ENCODE peak calls at places on chromosomes 1 and 21, in six cellular contexts. G, Q, X, Z, V and F are unnamed samples.
A peak's percentile ranks its signal among the peaks of the same experiment; 100 is the strongest.

GRCh38 chr1:234617135-234617985 is 7.4 kb upstream of the IRF2BP2 start:
- DNase-seq in Q (no peak), G (no peak), V (no peak), X (no peak), Z (no peak), F (no peak)

GRCh38 chr1:244665771-244666217 is 12.9 kb downstream of the DESI2 start:
- DNase-seq in G (no peak), Q (no peak), V (no peak), Z (no peak), X (no peak), F (no peak)

GRCh38 chr1:116586741-116587143 is 15.9 kb upstream of the CD58 start:
- DNase-seq in X (no peak), V (no peak), Z (no peak), G (no peak), Q (no peak), F (no peak)

GRCh38 chr1:178645157-178645825 is 79.8 kb upstream of the RALGPS2 start:
- DNase-seq in Z (no peak), G (no peak), V (no peak), Q (no peak), X (no peak), F (no peak)

GRCh38 chr1:2248127-2248826 is 20.2 kb downstream of the SKI start:
- DNase-seq in X (peak; percentile 73), Z (no peak), V (no peak), Q (no peak), G (no peak), F (no peak)

GRCh38 chr1:158068918-158069317 is 75.5 kb downstream of the KIRREL1 start:
- DNase-seq in Q (no peak), X (no peak), V (no peak), Z (no peak), G (no peak), F (no peak)

GRCh38 chr1:29508458-29509107 is 272.3 kb downstream of the PTPRU start:
- DNase-seq in G (no peak), Z (no peak), X (no peak), Q (no peak), V (no peak), F (peak; percentile 47)

GRCh38 chr21:45698493-45698947 is 55.0 kb downstream of the PCBP3 start:
- DNase-seq in Z (no peak), G (peak; percentile 26), Q (peak; percentile 14), V (no peak), X (peak; percentile 28), F (no peak)

GRCh38 chr1:12601690-12602632 is 16.0 kb downstream of the DHRS3 start:
- DNase-seq in G (no peak), X (no peak), Q (peak; percentile 84), Z (peak; percentile 56), V (no peak), F (no peak)

GRCh38 chr1:65434760-65435159 is 14.3 kb downstream of the LEPR start:
- DNase-seq in V (no peak), Q (no peak), X (no peak), G (no peak), Z (no peak), F (no peak)

DNA sequence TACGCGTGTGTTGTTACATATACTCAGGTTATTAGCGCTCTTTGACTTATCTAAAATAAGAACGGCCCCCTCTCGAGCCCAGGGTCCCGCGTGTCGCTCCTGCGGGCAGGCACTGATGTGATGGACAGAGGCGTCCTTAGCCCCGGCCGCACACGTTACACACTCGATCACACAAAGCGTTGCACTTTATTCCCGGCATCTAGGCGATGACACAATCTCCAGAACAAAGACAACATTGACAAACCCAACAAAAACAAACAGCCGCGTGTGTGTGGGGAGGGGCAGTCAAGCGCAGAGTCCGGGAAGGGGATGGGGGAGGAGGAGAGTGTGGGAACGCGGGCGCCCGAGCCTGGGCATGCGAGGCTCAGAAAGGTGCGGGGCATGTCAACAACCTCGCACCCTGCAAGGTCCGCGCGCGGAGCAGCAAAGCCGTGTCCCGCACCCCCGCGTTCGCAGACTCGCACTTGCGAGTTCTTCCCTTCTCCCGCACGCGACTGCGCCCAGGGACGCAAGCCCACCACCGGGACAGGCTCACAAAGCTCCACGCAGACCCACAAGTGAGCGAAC is 488 bp upstream of the EFNA1 start:
- DNase-seq in X (peak; percentile 79), Z (no peak), Q (peak; percentile 93), G (peak; percentile 54), V (no peak), F (peak; percentile 83)
- TF ChIP-seq POLR2A in X (peak; percentile 62), Z (no peak), Q (no peak), G (no peak), V (no peak), F (no peak)

GRCh38 chr1:208052135-208052534 is 141.2 kb upstream of the CD34 start:
- DNase-seq in Q (no peak), V (no peak), G (no peak), Z (no peak), X (no peak), F (no peak)

GRCh38 chr1:208051651-208052050 is 140.7 kb upstream of the CD34 start:
- DNase-seq in V (no peak), G (no peak), Q (no peak), X (no peak), Z (no peak), F (no peak)

GRCh38 chr1:208047476-208047934 is 136.6 kb upstream of the CD34 start:
- DNase-seq in V (peak; percentile 81), G (peak; percentile 91), Q (no peak), Z (no peak), X (peak; percentile 69), F (peak; percentile 84)

GRCh38 chr1:208047975-208048374 is 137.1 kb upstream of the CD34 start:
- DNase-seq in X (peak; percentile 38), V (peak; percentile 60), Z (no peak), G (peak; percentile 58), Q (no peak), F (no peak)

DNA sequence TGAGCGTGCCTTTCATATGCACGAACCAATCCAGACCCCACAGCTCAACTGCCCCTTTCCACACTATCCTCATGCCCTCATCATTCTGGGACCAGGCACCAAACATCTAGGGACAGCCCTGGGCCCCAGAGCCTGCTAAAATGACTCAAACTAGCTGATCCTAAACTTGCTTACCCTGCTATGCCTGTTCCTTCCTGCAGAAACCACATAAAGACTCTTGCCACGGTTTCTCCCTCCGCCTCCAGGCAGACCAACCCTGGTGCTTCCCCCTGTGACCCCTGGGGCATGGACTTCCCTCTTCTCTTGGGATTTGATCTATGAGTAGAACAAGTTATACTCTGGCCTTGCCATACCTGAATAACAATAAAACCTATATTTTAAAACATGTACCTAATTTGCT is 138.0 kb upstream of the CD34 start:
- DNase-seq in Q (no peak), V (no peak), Z (no peak), G (no peak), X (no peak), F (no peak)
- TF ChIP-seq POLR2A in Q (no peak), V (no peak), Z (no peak), G (no peak), X (no peak), F (no peak)

DNA sequence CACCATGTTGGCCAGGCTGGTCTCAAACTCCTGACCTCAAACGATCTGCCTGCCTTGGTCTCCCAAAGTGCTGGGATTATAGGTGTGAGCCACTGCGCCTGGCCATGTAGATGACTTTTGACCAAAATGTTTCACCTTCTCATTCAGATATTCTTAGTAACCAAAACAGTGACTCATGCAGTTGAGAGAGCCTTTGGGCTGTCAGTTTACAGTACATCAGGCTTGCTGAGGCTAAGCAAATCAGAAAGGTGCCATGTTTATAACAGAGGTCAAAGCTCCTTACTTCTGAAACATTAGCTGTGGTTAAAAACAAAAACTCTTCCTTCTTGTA is 21.0 kb downstream of the CNIH4 start:
- DNase-seq in Z (no peak), G (no peak), X (no peak), V (peak; percentile 45), Q (no peak), F (no peak)
- TF ChIP-seq POLR2A in Z (no peak), G (no peak), X (no peak), V (no peak), Q (no peak), F (no peak)

DNA sequence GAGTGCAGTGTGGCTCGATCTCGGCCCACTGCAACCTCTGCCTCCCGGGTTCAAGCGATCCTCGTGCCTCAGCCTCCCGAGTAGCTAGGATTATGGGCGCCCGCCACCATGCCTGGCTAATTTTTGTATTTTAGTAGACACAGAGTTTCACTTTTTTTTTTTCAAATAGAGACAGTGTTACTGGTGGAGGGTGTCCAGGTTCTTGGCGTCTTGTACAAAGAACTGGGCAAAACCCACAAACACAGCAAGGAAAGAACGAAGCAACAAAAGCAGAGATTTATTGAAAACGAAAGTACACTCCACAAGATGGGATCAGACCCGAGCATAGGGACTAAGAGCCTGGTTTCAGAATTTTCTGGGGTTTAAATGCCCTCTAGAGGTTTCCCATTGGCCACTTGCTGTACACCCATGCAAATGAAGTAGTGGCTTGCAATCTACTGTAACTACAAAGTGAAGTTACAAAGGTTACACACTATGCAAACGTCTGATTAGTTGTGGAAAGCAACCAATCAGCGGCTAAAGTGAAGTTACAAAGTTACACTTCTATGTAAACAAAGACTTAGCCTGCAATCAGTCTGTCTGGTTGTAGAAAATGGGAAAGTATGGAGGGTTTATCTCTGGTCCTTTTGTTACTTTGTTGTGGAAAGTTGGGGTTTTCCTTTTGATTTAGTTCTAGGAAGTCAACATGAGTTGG is 199.1 kb downstream of the DYRK1A start:
- DNase-seq in Q (no peak), X (no peak), V (no peak), Z (no peak), G (no peak), F (no peak)
- TF ChIP-seq POLR2A in Q (no peak), X (no peak), V (no peak), Z (no peak), G (no peak), F (no peak)

DNA sequence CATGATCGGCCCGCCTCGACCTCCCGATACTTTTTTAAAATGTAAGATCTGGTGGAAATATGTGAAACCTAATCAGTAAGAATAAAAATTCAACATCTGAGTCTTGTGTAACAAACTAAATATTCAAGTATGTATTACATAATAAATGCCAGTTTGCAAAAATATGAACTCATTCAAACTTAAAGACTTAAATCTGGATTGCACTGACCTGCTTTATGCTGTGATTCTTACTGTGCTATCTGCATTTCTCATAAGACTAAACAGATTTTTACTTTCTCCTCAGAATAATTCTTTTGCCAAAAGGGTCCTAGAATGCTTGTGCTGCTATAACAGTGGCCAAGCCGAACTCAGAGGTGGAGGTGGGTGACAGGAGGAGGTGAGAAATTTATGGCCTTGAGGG is 38.0 kb downstream of the IL23R start:
- DNase-seq in V (no peak), X (no peak), Q (no peak), Z (no peak), G (no peak), F (no peak)
- TF ChIP-seq POLR2A in V (no peak), X (no peak), Q (no peak), Z (no peak), G (no peak), F (no peak)

DNA sequence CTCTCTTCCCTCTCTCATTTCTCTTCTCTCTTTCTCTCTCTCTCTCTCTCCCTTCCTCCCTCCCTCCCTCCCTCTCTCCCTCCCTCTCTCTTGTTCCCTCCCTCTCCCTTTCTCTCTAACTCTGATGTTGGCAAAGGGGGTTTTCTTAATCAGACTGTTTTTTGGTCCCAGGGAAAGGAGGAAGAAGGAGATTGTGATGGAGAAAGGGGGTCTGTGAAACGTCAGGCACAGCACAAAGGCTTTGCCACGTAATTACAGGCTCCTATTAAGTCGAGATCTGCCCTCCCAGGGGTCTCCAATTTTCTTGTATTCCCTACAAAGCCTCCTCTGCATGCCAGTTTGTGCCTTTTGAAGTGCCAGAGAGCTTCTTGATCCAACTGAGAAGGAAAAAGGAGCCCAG is 920 bp upstream of the PRRX1 start:
- DNase-seq in G (no peak), X (no peak), Q (no peak), Z (no peak), V (no peak), F (no peak)
- TF ChIP-seq POLR2A in G (no peak), X (no peak), Q (no peak), Z (no peak), V (peak; percentile 5), F (no peak)

GRCh38 chr1:92923664-92924063 is 37.6 kb downstream of the DIPK1A start:
- DNase-seq in Z (no peak), G (no peak), V (no peak), X (no peak), Q (no peak), F (no peak)
- TF ChIP-seq POLR2A in Z (no peak), G (no peak), V (no peak), X (no peak), Q (no peak), F (no peak)